ENCODE peak calls at places on chromosome 1, in four cellular contexts. L is body of pancreas, O is left ventricle myocardium inferior, T is H1. G is an unnamed sample. For H3K4me1 and H3K9me3, the result is how much of the 10 kb centered on the place peaks cover.

GRCh38 chr1:113860891-113861290 is 10.6 kb downstream of the PTPN22 start:
- DNase-seq in L (no peak), O (no peak), T (no peak), G (no peak)

GRCh38 chr1:8679411-8679800 is 138.0 kb downstream of the RERE start:
- DNase-seq in L (no peak), O (no peak), T (no peak), G (no peak)

GRCh38 chr1:15706751-15707150 is 22.6 kb downstream of the PLEKHM2 start:
- DNase-seq in L (no peak), O (no peak), T (no peak), G (no peak)

GRCh38 chr1:6260961-6261614 is at the start of gene GPR153:
- DNase-seq in L (peak), O (peak), T (peak), G (no peak)

GRCh38 chr1:39196244-39197215 is 8.0 kb upstream of the MACF1 start:
- DNase-seq in L (no peak), O (no peak), T (no peak), G (no peak)

GRCh38 chr1:226618380-226618779 is 69.8 kb downstream of the STUM start:
- DNase-seq in L (no peak), O (no peak), T (no peak), G (no peak)

GRCh38 chr1:50603274-50604271 is 180.3 kb upstream of the DMRTA2 start:
- DNase-seq in L (no peak), O (no peak), T (no peak), G (no peak)

GRCh38 chr1:78728359-78728758 is 78.7 kb downstream of the IFI44 start:
- DNase-seq in L (no peak), O (no peak), T (no peak), G (no peak)

GRCh38 chr1:16139473-16139962 is 16.4 kb downstream of the EPHA2 start:
- DNase-seq in L (no peak), O (no peak), T (no peak), G (no peak)

DNA sequence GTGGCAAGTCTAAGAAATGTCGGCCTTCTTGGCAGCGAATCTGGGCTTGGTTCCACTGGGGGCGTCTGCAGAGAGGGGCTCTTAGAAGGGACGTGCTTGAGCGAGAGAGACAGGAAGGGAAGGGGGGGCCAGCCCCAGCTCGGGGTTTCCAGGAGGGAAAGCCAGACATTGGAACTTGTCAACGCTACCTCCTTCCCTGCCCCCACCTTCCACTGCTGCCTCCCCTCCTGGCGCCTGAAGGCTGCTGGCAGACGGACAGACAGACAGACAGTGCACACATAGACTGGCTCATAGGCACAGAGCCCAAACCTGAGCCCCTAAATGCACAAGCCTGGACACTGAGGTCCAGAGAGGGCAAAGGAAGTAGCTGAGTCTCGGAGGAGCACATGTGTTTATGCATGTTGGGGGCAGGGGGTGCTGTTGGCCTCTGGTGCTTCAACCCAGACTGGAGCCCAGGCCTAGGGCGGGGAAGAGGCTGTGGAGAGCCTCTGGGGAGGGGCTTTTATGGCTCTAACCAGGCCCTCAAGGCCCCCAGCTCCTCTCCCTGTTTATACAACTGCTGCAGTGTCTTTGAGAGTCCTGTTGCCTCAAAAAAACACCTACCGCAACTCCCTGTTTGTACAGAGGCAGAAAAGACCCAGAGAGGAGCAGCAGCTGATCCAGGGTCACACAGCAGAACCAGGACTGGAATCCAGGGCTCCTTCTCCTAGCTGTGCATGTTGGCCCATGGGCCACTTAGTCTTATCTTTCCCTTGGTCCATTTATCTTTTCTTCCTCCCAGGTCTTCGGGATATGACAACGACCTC is 33.1 kb upstream of the WASF2 start:
- DNase-seq in L (no peak), O (peak), T (peak), G (no peak)
- H3K4me1 ChIP-seq in L (under half), O (half or more), T (half or more), G (under half)

GRCh38 chr1:214330240-214330639 is 49.3 kb downstream of the SMYD2 start:
- DNase-seq in L (no peak), O (no peak), T (no peak), G (no peak)
- H3K27ac ChIP-seq in L (no peak), O (peak), T (no peak), G (no peak)

GRCh38 chr1:2906620-2907019 is 105.1 kb upstream of the TTC34 start:
- DNase-seq in L (no peak), O (no peak), T (no peak), G (no peak)

GRCh38 chr1:2908561-2908960 is 107.1 kb upstream of the TTC34 start:
- DNase-seq in L (no peak), O (no peak), T (no peak), G (no peak)

GRCh38 chr1:2906105-2906504 is 104.6 kb upstream of the TTC34 start:
- DNase-seq in L (no peak), O (no peak), T (no peak), G (no peak)

GRCh38 chr1:2908081-2908480 is 106.6 kb upstream of the TTC34 start:
- DNase-seq in L (no peak), O (no peak), T (no peak), G (no peak)

GRCh38 chr1:2907051-2907450 is 105.6 kb upstream of the TTC34 start:
- DNase-seq in L (no peak), O (no peak), T (no peak), G (no peak)
- H3K9me3 ChIP-seq in L (under half), O (under half), T (half or more), G (under half)

GRCh38 chr1:234517087-234517802 is 38.3 kb upstream of the TARBP1 start:
- DNase-seq in L (no peak), O (no peak), T (no peak), G (no peak)
- H3K4me1 ChIP-seq in L (under half), O (half or more), T (under half), G (under half)

DNA sequence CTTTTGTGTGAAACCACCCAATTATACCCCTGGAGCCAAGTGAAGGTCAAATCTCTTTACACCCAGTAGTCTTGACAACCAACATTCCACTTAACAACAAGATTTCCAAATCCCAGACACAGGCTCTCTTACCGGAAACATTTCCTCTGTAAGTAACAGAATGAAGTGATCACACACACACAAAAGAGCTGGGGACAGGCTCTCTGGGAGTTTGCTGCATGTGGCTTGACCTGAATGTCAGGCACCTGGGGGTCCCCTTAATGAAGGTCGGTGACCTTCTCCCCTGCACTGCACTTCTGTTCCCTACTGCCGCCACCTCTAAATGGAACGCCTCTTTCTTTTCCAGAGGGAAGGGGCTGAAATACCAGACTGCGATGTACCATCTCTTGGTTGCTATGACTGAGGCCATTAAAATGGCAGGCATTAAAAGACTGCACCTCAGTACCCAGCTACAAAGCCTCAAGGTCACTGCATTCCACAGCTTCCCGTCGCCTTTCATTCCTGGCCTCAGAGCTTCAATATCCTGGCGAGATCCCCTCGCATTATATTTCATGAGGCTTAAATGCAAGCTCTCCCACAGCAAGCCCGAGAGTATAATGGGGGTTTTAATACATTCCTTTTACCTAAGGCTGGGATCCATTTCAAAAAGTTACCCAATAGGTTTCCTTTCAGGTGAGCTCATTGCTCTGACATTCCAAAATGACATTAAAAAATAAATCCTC is 90.8 kb upstream of the DIRAS3 start:
- DNase-seq in L (no peak), O (no peak), T (peak), G (no peak)
- H3K27ac ChIP-seq in L (peak), O (peak), T (peak), G (peak)

G was measured in ascending aorta.